ENCODE peak calls at places on chromosomes 6 and 20, in ten cellular contexts. One of them, this sample, is unnamed.

GRCh38 chr6:736657-737446 is 43.9 kb upstream of the EXOC2 start:
- DNase-seq in right atrium auricular region: no peak
- DNase-seq in GM23248: no peak
- DNase-seq in CD4-positive, CD25-positive, alpha-beta regulatory T cell: no peak
- DNase-seq in hepatocyte: no peak
- DNase-seq in pancreas: no peak
- DNase-seq in K562: no peak
- DNase-seq in tibial artery: no peak
- DNase-seq in naive thymus-derived CD4-positive, alpha-beta T cell: no peak
- DNase-seq in epithelial cell of esophagus: no peak
- DNase-seq in this sample: no peak

GRCh38 chr20:21767739-21768223 is 62.3 kb downstream of the PAX1 start:
- DNase-seq in epithelial cell of esophagus: no peak
- DNase-seq in GM23248: no peak
- DNase-seq in CD4-positive, CD25-positive, alpha-beta regulatory T cell: no peak
- DNase-seq in K562: peak; percentile 14
- DNase-seq in naive thymus-derived CD4-positive, alpha-beta T cell: no peak
- DNase-seq in tibial artery: no peak
- DNase-seq in hepatocyte: peak; percentile 73
- DNase-seq in right atrium auricular region: no peak
- DNase-seq in pancreas: peak; percentile 67
- DNase-seq in this sample: no peak

GRCh38 chr20:12086359-12086758 is 168.7 kb downstream of the BTBD3 start:
- DNase-seq in epithelial cell of esophagus: peak; percentile 10
- DNase-seq in K562: no peak
- DNase-seq in CD4-positive, CD25-positive, alpha-beta regulatory T cell: no peak
- DNase-seq in GM23248: no peak
- DNase-seq in right atrium auricular region: no peak
- DNase-seq in naive thymus-derived CD4-positive, alpha-beta T cell: no peak
- DNase-seq in tibial artery: no peak
- DNase-seq in hepatocyte: no peak
- DNase-seq in pancreas: no peak
- DNase-seq in this sample: no peak

GRCh38 chr6:10511477-10511876 is 9.7 kb upstream of the GCNT2 start:
- DNase-seq in K562: no peak
- DNase-seq in CD4-positive, CD25-positive, alpha-beta regulatory T cell: no peak
- DNase-seq in tibial artery: no peak
- DNase-seq in hepatocyte: peak; percentile 28
- DNase-seq in pancreas: no peak
- DNase-seq in GM23248: peak; percentile 4
- DNase-seq in epithelial cell of esophagus: peak; percentile 18
- DNase-seq in naive thymus-derived CD4-positive, alpha-beta T cell: no peak
- DNase-seq in right atrium auricular region: no peak
- DNase-seq in this sample: no peak

GRCh38 chr6:33853026-33853425 is 49.2 kb upstream of the MLN start:
- DNase-seq in tibial artery: no peak
- DNase-seq in pancreas: no peak
- DNase-seq in CD4-positive, CD25-positive, alpha-beta regulatory T cell: no peak
- DNase-seq in K562: no peak
- DNase-seq in naive thymus-derived CD4-positive, alpha-beta T cell: no peak
- DNase-seq in GM23248: no peak
- DNase-seq in epithelial cell of esophagus: no peak
- DNase-seq in right atrium auricular region: no peak
- DNase-seq in hepatocyte: no peak
- DNase-seq in this sample: no peak

GRCh38 chr6:30494275-30494990 is 5.1 kb downstream of the HLA-E start:
- DNase-seq in hepatocyte: no peak
- DNase-seq in tibial artery: no peak
- DNase-seq in right atrium auricular region: no peak
- DNase-seq in naive thymus-derived CD4-positive, alpha-beta T cell: no peak
- DNase-seq in epithelial cell of esophagus: no peak
- DNase-seq in K562: no peak
- DNase-seq in GM23248: no peak
- DNase-seq in pancreas: no peak
- DNase-seq in CD4-positive, CD25-positive, alpha-beta regulatory T cell: peak; percentile 31
- DNase-seq in this sample: no peak

GRCh38 chr6:169955796-169956493 is 204.5 kb downstream of the ERMARD start:
- DNase-seq in epithelial cell of esophagus: no peak
- DNase-seq in hepatocyte: no peak
- DNase-seq in naive thymus-derived CD4-positive, alpha-beta T cell: no peak
- DNase-seq in GM23248: no peak
- DNase-seq in K562: no peak
- DNase-seq in tibial artery: peak; percentile 57
- DNase-seq in pancreas: no peak
- DNase-seq in right atrium auricular region: peak; percentile 58
- DNase-seq in CD4-positive, CD25-positive, alpha-beta regulatory T cell: no peak
- DNase-seq in this sample: no peak

GRCh38 chr6:90169328-90169886 is 127.2 kb downstream of the BACH2 start:
- DNase-seq in tibial artery: no peak
- DNase-seq in naive thymus-derived CD4-positive, alpha-beta T cell: no peak
- DNase-seq in right atrium auricular region: no peak
- DNase-seq in K562: no peak
- DNase-seq in GM23248: peak; percentile 6
- DNase-seq in pancreas: no peak
- DNase-seq in CD4-positive, CD25-positive, alpha-beta regulatory T cell: no peak
- DNase-seq in hepatocyte: no peak
- DNase-seq in epithelial cell of esophagus: no peak
- DNase-seq in this sample: no peak

GRCh38 chr6:44001318-44001868 is 125.9 kb downstream of the MRPL14 start:
- DNase-seq in hepatocyte: peak; percentile 52
- DNase-seq in K562: peak; percentile 90
- DNase-seq in right atrium auricular region: no peak
- DNase-seq in pancreas: peak; percentile 4
- DNase-seq in tibial artery: peak; percentile 59
- DNase-seq in GM23248: peak; percentile 49
- DNase-seq in naive thymus-derived CD4-positive, alpha-beta T cell: no peak
- DNase-seq in CD4-positive, CD25-positive, alpha-beta regulatory T cell: no peak
- DNase-seq in epithelial cell of esophagus: peak; percentile 11
- DNase-seq in this sample: peak; percentile 44

GRCh38 chr20:19976595-19977372 is 40.4 kb upstream of the NAA20 start:
- DNase-seq in hepatocyte: peak; percentile 62
- DNase-seq in epithelial cell of esophagus: peak; percentile 78
- DNase-seq in GM23248: peak; percentile 91
- DNase-seq in pancreas: no peak
- DNase-seq in CD4-positive, CD25-positive, alpha-beta regulatory T cell: no peak
- DNase-seq in tibial artery: peak; percentile 87
- DNase-seq in naive thymus-derived CD4-positive, alpha-beta T cell: no peak
- DNase-seq in right atrium auricular region: peak; percentile 77
- DNase-seq in K562: no peak
- DNase-seq in this sample: peak; percentile 20

GRCh38 chr6:39527792-39528564 is 197.2 kb downstream of the KIF6 start:
- DNase-seq in epithelial cell of esophagus: no peak
- DNase-seq in pancreas: no peak
- DNase-seq in hepatocyte: no peak
- DNase-seq in naive thymus-derived CD4-positive, alpha-beta T cell: no peak
- DNase-seq in K562: no peak
- DNase-seq in tibial artery: no peak
- DNase-seq in right atrium auricular region: no peak
- DNase-seq in GM23248: no peak
- DNase-seq in CD4-positive, CD25-positive, alpha-beta regulatory T cell: no peak
- DNase-seq in this sample: no peak

GRCh38 chr20:19889011-19889953 is 127.9 kb upstream of the NAA20 start:
- DNase-seq in pancreas: peak; percentile 64
- DNase-seq in K562: no peak
- DNase-seq in epithelial cell of esophagus: peak; percentile 34
- DNase-seq in GM23248: peak; percentile 81
- DNase-seq in tibial artery: peak; percentile 77
- DNase-seq in hepatocyte: peak; percentile 57
- DNase-seq in CD4-positive, CD25-positive, alpha-beta regulatory T cell: no peak
- DNase-seq in naive thymus-derived CD4-positive, alpha-beta T cell: no peak
- DNase-seq in right atrium auricular region: peak; percentile 70
- DNase-seq in this sample: peak; percentile 70

GRCh38 chr6:90940812-90941481 is 354.1 kb upstream of the MAP3K7 start:
- DNase-seq in tibial artery: no peak
- DNase-seq in pancreas: no peak
- DNase-seq in right atrium auricular region: no peak
- DNase-seq in epithelial cell of esophagus: peak; percentile 78
- DNase-seq in hepatocyte: peak; percentile 65
- DNase-seq in CD4-positive, CD25-positive, alpha-beta regulatory T cell: peak; percentile 51
- DNase-seq in GM23248: peak; percentile 52
- DNase-seq in naive thymus-derived CD4-positive, alpha-beta T cell: peak; percentile 62
- DNase-seq in K562: peak; percentile 36
- DNase-seq in this sample: peak; percentile 73

GRCh38 chr20:60168963-60169362 is 210.7 kb downstream of the CDH26 start:
- DNase-seq in naive thymus-derived CD4-positive, alpha-beta T cell: no peak
- DNase-seq in CD4-positive, CD25-positive, alpha-beta regulatory T cell: no peak
- DNase-seq in tibial artery: no peak
- DNase-seq in pancreas: no peak
- DNase-seq in right atrium auricular region: no peak
- DNase-seq in GM23248: no peak
- DNase-seq in epithelial cell of esophagus: no peak
- DNase-seq in hepatocyte: no peak
- DNase-seq in K562: no peak
- DNase-seq in this sample: no peak

GRCh38 chr20:12394786-12395185 is 477.1 kb downstream of the BTBD3 start:
- DNase-seq in GM23248: no peak
- DNase-seq in right atrium auricular region: no peak
- DNase-seq in K562: no peak
- DNase-seq in hepatocyte: peak; percentile 54
- DNase-seq in epithelial cell of esophagus: peak; percentile 29
- DNase-seq in pancreas: no peak
- DNase-seq in naive thymus-derived CD4-positive, alpha-beta T cell: no peak
- DNase-seq in CD4-positive, CD25-positive, alpha-beta regulatory T cell: no peak
- DNase-seq in tibial artery: no peak
- DNase-seq in this sample: no peak

GRCh38 chr20:41686961-41687360 is 68.8 kb upstream of the CHD6 start:
- DNase-seq in naive thymus-derived CD4-positive, alpha-beta T cell: no peak
- DNase-seq in right atrium auricular region: no peak
- DNase-seq in K562: no peak
- DNase-seq in pancreas: no peak
- DNase-seq in tibial artery: no peak
- DNase-seq in epithelial cell of esophagus: no peak
- DNase-seq in GM23248: no peak
- DNase-seq in CD4-positive, CD25-positive, alpha-beta regulatory T cell: no peak
- DNase-seq in hepatocyte: no peak
- DNase-seq in this sample: no peak

GRCh38 chr20:37897008-37897548 is 5.8 kb upstream of the VSTM2L start:
- DNase-seq in CD4-positive, CD25-positive, alpha-beta regulatory T cell: no peak
- DNase-seq in hepatocyte: no peak
- DNase-seq in GM23248: no peak
- DNase-seq in epithelial cell of esophagus: no peak
- DNase-seq in K562: no peak
- DNase-seq in tibial artery: no peak
- DNase-seq in pancreas: no peak
- DNase-seq in naive thymus-derived CD4-positive, alpha-beta T cell: no peak
- DNase-seq in right atrium auricular region: no peak
- DNase-seq in this sample: no peak

GRCh38 chr20:35021063-35021462 is 65.4 kb downstream of the MYH7B start:
- DNase-seq in naive thymus-derived CD4-positive, alpha-beta T cell: no peak
- DNase-seq in hepatocyte: no peak
- DNase-seq in epithelial cell of esophagus: peak; percentile 21
- DNase-seq in K562: no peak
- DNase-seq in pancreas: no peak
- DNase-seq in GM23248: no peak
- DNase-seq in tibial artery: no peak
- DNase-seq in CD4-positive, CD25-positive, alpha-beta regulatory T cell: no peak
- DNase-seq in right atrium auricular region: no peak
- DNase-seq in this sample: no peak

GRCh38 chr20:37958856-37959255 is 55.9 kb downstream of the VSTM2L start:
- DNase-seq in CD4-positive, CD25-positive, alpha-beta regulatory T cell: no peak
- DNase-seq in hepatocyte: no peak
- DNase-seq in pancreas: no peak
- DNase-seq in tibial artery: peak; percentile 2
- DNase-seq in naive thymus-derived CD4-positive, alpha-beta T cell: no peak
- DNase-seq in GM23248: no peak
- DNase-seq in epithelial cell of esophagus: no peak
- DNase-seq in right atrium auricular region: peak; percentile 9
- DNase-seq in K562: no peak
- DNase-seq in this sample: no peak

GRCh38 chr6:138965291-138965874 is 22.7 kb downstream of the REPS1 start:
- DNase-seq in naive thymus-derived CD4-positive, alpha-beta T cell: no peak
- DNase-seq in hepatocyte: no peak
- DNase-seq in epithelial cell of esophagus: no peak
- DNase-seq in K562: no peak
- DNase-seq in tibial artery: no peak
- DNase-seq in pancreas: no peak
- DNase-seq in GM23248: no peak
- DNase-seq in right atrium auricular region: no peak
- DNase-seq in CD4-positive, CD25-positive, alpha-beta regulatory T cell: no peak
- DNase-seq in this sample: no peak

GRCh38 chr6:41578714-41579610 is 32.8 kb downstream of the FOXP4 start:
- DNase-seq in GM23248: no peak
- DNase-seq in CD4-positive, CD25-positive, alpha-beta regulatory T cell: no peak
- DNase-seq in pancreas: no peak
- DNase-seq in right atrium auricular region: no peak
- DNase-seq in epithelial cell of esophagus: no peak
- DNase-seq in tibial artery: no peak
- DNase-seq in K562: peak; percentile 73
- DNase-seq in hepatocyte: no peak
- DNase-seq in naive thymus-derived CD4-positive, alpha-beta T cell: no peak
- DNase-seq in this sample: peak; percentile 75

GRCh38 chr20:17895641-17896246 is 72.8 kb downstream of the SNX5 start:
- DNase-seq in tibial artery: peak; percentile 80
- DNase-seq in epithelial cell of esophagus: peak; percentile 58
- DNase-seq in hepatocyte: no peak
- DNase-seq in right atrium auricular region: peak; percentile 76
- DNase-seq in CD4-positive, CD25-positive, alpha-beta regulatory T cell: no peak
- DNase-seq in K562: peak; percentile 20
- DNase-seq in GM23248: peak; percentile 89
- DNase-seq in pancreas: no peak
- DNase-seq in naive thymus-derived CD4-positive, alpha-beta T cell: no peak
- DNase-seq in this sample: no peak
- H3K4me3 ChIP-seq in tibial artery: peak overlapping the region; percentile 44
- H3K4me3 ChIP-seq in epithelial cell of esophagus: peak overlapping the region; percentile 15
- H3K4me3 ChIP-seq in hepatocyte: no peak overlapping the region
- H3K4me3 ChIP-seq in right atrium auricular region: no peak overlapping the region
- H3K4me3 ChIP-seq in CD4-positive, CD25-positive, alpha-beta regulatory T cell: no peak overlapping the region
- H3K4me3 ChIP-seq in K562: no peak overlapping the region
- H3K4me3 ChIP-seq in GM23248: peak overlapping the region; percentile 70
- H3K4me3 ChIP-seq in pancreas: no peak overlapping the region
- H3K4me3 ChIP-seq in naive thymus-derived CD4-positive, alpha-beta T cell: no peak overlapping the region
- H3K4me3 ChIP-seq in this sample: no peak overlapping the region

GRCh38 chr6:166424431-166424830 is 41.7 kb upstream of the MPC1 start:
- DNase-seq in CD4-positive, CD25-positive, alpha-beta regulatory T cell: no peak
- DNase-seq in pancreas: no peak
- DNase-seq in naive thymus-derived CD4-positive, alpha-beta T cell: no peak
- DNase-seq in GM23248: no peak
- DNase-seq in K562: no peak
- DNase-seq in epithelial cell of esophagus: no peak
- DNase-seq in hepatocyte: no peak
- DNase-seq in tibial artery: no peak
- DNase-seq in right atrium auricular region: no peak
- DNase-seq in this sample: no peak
- H3K4me3 ChIP-seq in CD4-positive, CD25-positive, alpha-beta regulatory T cell: no peak overlapping the region
- H3K4me3 ChIP-seq in pancreas: no peak overlapping the region
- H3K4me3 ChIP-seq in naive thymus-derived CD4-positive, alpha-beta T cell: no peak overlapping the region
- H3K4me3 ChIP-seq in GM23248: no peak overlapping the region
- H3K4me3 ChIP-seq in K562: no peak overlapping the region
- H3K4me3 ChIP-seq in epithelial cell of esophagus: no peak overlapping the region
- H3K4me3 ChIP-seq in hepatocyte: no peak overlapping the region
- H3K4me3 ChIP-seq in tibial artery: no peak overlapping the region
- H3K4me3 ChIP-seq in right atrium auricular region: no peak overlapping the region
- H3K4me3 ChIP-seq in this sample: no peak overlapping the region

GRCh38 chr6:28709478-28710349 is 184.0 kb downstream of the GPX5 start:
- DNase-seq in right atrium auricular region: no peak
- DNase-seq in tibial artery: no peak
- DNase-seq in pancreas: no peak
- DNase-seq in naive thymus-derived CD4-positive, alpha-beta T cell: no peak
- DNase-seq in K562: peak; percentile 47
- DNase-seq in hepatocyte: no peak
- DNase-seq in GM23248: no peak
- DNase-seq in epithelial cell of esophagus: peak; percentile 62
- DNase-seq in CD4-positive, CD25-positive, alpha-beta regulatory T cell: no peak
- DNase-seq in this sample: no peak
- H3K4me3 ChIP-seq in right atrium auricular region: no peak overlapping the region
- H3K4me3 ChIP-seq in tibial artery: no peak overlapping the region
- H3K4me3 ChIP-seq in pancreas: no peak overlapping the region
- H3K4me3 ChIP-seq in naive thymus-derived CD4-positive, alpha-beta T cell: no peak overlapping the region
- H3K4me3 ChIP-seq in K562: peak overlapping the region; percentile 51
- H3K4me3 ChIP-seq in hepatocyte: peak overlapping the region; percentile 64
- H3K4me3 ChIP-seq in GM23248: peak overlapping the region; percentile 45
- H3K4me3 ChIP-seq in epithelial cell of esophagus: peak overlapping the region; percentile 40
- H3K4me3 ChIP-seq in CD4-positive, CD25-positive, alpha-beta regulatory T cell: peak overlapping the region; percentile 34
- H3K4me3 ChIP-seq in this sample: no peak overlapping the region

GRCh38 chr6:134477991-134478635 is 160.2 kb upstream of the SGK1 start:
- DNase-seq in GM23248: peak; percentile 75
- DNase-seq in CD4-positive, CD25-positive, alpha-beta regulatory T cell: no peak
- DNase-seq in K562: no peak
- DNase-seq in naive thymus-derived CD4-positive, alpha-beta T cell: no peak
- DNase-seq in tibial artery: no peak
- DNase-seq in pancreas: no peak
- DNase-seq in right atrium auricular region: no peak
- DNase-seq in epithelial cell of esophagus: peak; percentile 40
- DNase-seq in hepatocyte: no peak
- DNase-seq in this sample: no peak
- H3K4me3 ChIP-seq in GM23248: no peak overlapping the region
- H3K4me3 ChIP-seq in CD4-positive, CD25-positive, alpha-beta regulatory T cell: no peak overlapping the region
- H3K4me3 ChIP-seq in K562: no peak overlapping the region
- H3K4me3 ChIP-seq in naive thymus-derived CD4-positive, alpha-beta T cell: no peak overlapping the region
- H3K4me3 ChIP-seq in tibial artery: no peak overlapping the region
- H3K4me3 ChIP-seq in pancreas: no peak overlapping the region
- H3K4me3 ChIP-seq in right atrium auricular region: no peak overlapping the region
- H3K4me3 ChIP-seq in epithelial cell of esophagus: no peak overlapping the region
- H3K4me3 ChIP-seq in hepatocyte: no peak overlapping the region
- H3K4me3 ChIP-seq in this sample: no peak overlapping the region